ENCODE peak calls at places on chromosome 18, in six cellular contexts. B is GM12865; S is CD8-positive, alpha-beta T cell; V is uterus; H is colonic mucosa; Y is naive thymus-derived CD4-positive, alpha-beta T cell. N is an unnamed sample.

GRCh38 chr18:35697869-35698268 is 116.3 kb downstream of the GALNT1 start:
- DNase-seq in H (no peak), B (no peak), V (no peak), S (no peak), Y (no peak), N (no peak)

GRCh38 chr18:76471593-76471992 is 23.4 kb downstream of the ZNF516 start:
- DNase-seq in H (no peak), V (no peak), S (no peak), Y (no peak), B (no peak), N (no peak)

GRCh38 chr18:45667056-45667455 is 51.8 kb downstream of the SLC14A2 start:
- DNase-seq in V (no peak), B (peak), H (no peak), S (no peak), Y (no peak), N (no peak)

GRCh38 chr18:67072789-67073188 is 443.7 kb downstream of the DSEL start:
- DNase-seq in S (no peak), V (no peak), B (no peak), Y (no peak), H (no peak), N (no peak)

GRCh38 chr18:77068321-77068841 is 64.2 kb downstream of the MBP start:
- DNase-seq in Y (no peak), H (no peak), B (peak), V (peak), S (no peak), N (no peak)

GRCh38 chr18:51659781-51660180 is 462.3 kb upstream of the MEX3C start:
- DNase-seq in B (no peak), V (no peak), Y (no peak), S (no peak), H (no peak), N (no peak)

GRCh38 chr18:6776193-6776592 is 46.7 kb downstream of the ARHGAP28 start:
- DNase-seq in S (no peak), H (no peak), B (no peak), Y (no peak), V (no peak), N (peak)

GRCh38 chr18:7784171-7784570 is 217.1 kb downstream of the PTPRM start:
- DNase-seq in B (no peak), V (no peak), Y (no peak), H (no peak), S (no peak), N (no peak)

GRCh38 chr18:14026199-14026598 is 106.0 kb downstream of the ZNF519 start:
- DNase-seq in B (no peak), H (no peak), S (no peak), Y (no peak), V (no peak), N (no peak)

GRCh38 chr18:61569176-61569892 is 236.1 kb downstream of the CDH20 start:
- DNase-seq in V (no peak), H (no peak), S (no peak), Y (no peak), B (no peak), N (no peak)

GRCh38 chr18:29012364-29012763 is 835.4 kb upstream of the CDH2 start:
- DNase-seq in B (no peak), S (no peak), Y (no peak), V (no peak), H (no peak), N (no peak)

GRCh38 chr18:68763082-68763481 is 34.8 kb upstream of the CCDC102B start:
- DNase-seq in H (no peak), S (no peak), B (no peak), Y (no peak), V (no peak), N (no peak)

GRCh38 chr18:56696966-56697365 is 45.8 kb downstream of the WDR7 start:
- DNase-seq in B (no peak), V (no peak), Y (no peak), H (no peak), S (no peak), N (no peak)

GRCh38 chr18:47118986-47119385 is 31.3 kb downstream of the HDHD2 start:
- DNase-seq in V (no peak), Y (no peak), H (no peak), S (no peak), B (no peak), N (no peak)

GRCh38 chr18:54220406-54220805 is 4.1 kb downstream of the MBD2 start:
- DNase-seq in S (no peak), Y (no peak), H (no peak), V (no peak), B (no peak), N (no peak)

DNA sequence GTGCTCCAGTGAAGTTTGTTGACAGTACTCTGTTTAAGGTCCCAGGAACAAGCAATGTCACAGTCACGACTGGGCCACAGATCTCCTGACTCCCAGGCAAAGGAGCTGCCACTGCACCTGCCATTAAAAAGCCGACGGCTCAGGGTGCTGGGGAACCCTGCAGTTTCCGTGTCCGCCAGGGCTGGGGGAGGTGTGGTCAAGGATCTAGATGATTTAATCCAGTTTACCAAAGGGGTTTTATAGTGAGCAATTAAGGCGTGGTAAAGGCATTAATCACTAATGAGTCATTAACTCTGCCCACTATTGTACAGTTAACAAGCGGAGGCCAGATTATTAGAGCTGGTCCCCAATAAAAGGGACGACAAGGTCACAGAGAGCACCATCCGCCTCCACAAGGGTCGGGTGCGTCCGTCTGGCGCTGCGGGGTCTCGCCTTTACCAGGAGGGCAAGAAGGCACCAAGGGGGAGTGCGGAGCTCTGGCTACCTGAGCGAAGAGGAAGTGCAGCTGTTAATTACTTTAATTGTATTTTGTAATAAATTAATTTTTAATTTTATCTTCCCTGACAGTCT is 9.6 kb downstream of the RAX start:
- DNase-seq in Y (no peak), V (no peak), B (no peak), S (no peak), H (no peak), N (no peak)
- H3K4me3 ChIP-seq in Y (no peak), V (no peak), B (no peak), S (no peak), H (no peak), N (no peak)

DNA sequence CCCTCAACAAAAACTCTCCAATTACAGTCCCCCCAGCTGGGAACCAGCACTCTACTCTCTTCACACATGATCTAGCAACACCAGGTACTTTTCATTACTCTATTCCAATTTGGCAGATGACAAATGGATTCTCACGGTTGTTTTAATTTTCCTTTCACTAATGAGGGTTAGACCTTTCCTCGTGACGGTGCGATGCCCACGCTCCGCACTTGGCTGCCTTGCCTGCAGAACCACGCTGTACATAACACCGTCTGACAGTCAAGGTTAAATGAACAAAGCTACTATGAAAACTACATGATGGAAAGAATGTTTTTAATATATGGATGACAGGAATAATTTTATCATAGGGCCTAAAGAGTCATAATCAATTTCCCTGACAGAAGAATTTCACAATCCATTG is 141.5 kb downstream of the FBXO15 start:
- DNase-seq in H (no peak), S (no peak), B (no peak), V (no peak), Y (no peak), N (no peak)
- H3K4me3 ChIP-seq in H (no peak), S (no peak), B (no peak), V (no peak), Y (no peak), N (no peak)

GRCh38 chr18:23682045-23682444 is 7.2 kb upstream of the LAMA3 start:
- DNase-seq in V (no peak), Y (no peak), B (peak), H (no peak), S (no peak), N (no peak)

GRCh38 chr18:23683671-23684070 is 5.6 kb upstream of the LAMA3 start:
- DNase-seq in V (no peak), S (no peak), B (no peak), H (no peak), Y (no peak), N (no peak)

GRCh38 chr18:23682472-23682871 is 6.8 kb upstream of the LAMA3 start:
- DNase-seq in B (peak), H (no peak), Y (no peak), S (no peak), V (no peak), N (no peak)

GRCh38 chr18:23683155-23683554 is 6.1 kb upstream of the LAMA3 start:
- DNase-seq in V (no peak), Y (no peak), H (no peak), B (no peak), S (no peak), N (no peak)

GRCh38 chr18:23684515-23685197 is 4.6 kb upstream of the LAMA3 start:
- DNase-seq in H (no peak), V (peak), Y (no peak), S (no peak), B (no peak), N (no peak)
- H3K4me3 ChIP-seq in H (no peak), V (no peak), Y (no peak), S (no peak), B (no peak), N (no peak)

GRCh38 chr18:48158721-48159120 is 228.3 kb upstream of the SMAD2 start:
- DNase-seq in V (no peak), S (no peak), B (no peak), H (no peak), Y (no peak), N (no peak)

GRCh38 chr18:48159816-48160215 is 229.4 kb upstream of the SMAD2 start:
- DNase-seq in V (no peak), B (no peak), H (peak), S (no peak), Y (no peak), N (no peak)

GRCh38 chr18:48161201-48161910 is 230.9 kb upstream of the SMAD2 start:
- DNase-seq in S (peak), Y (peak), H (peak), B (peak), V (peak), N (peak)

GRCh38 chr18:48161911-48162698 is 231.6 kb upstream of the SMAD2 start:
- DNase-seq in B (no peak), H (peak), Y (no peak), V (no peak), S (peak), N (no peak)

DNA sequence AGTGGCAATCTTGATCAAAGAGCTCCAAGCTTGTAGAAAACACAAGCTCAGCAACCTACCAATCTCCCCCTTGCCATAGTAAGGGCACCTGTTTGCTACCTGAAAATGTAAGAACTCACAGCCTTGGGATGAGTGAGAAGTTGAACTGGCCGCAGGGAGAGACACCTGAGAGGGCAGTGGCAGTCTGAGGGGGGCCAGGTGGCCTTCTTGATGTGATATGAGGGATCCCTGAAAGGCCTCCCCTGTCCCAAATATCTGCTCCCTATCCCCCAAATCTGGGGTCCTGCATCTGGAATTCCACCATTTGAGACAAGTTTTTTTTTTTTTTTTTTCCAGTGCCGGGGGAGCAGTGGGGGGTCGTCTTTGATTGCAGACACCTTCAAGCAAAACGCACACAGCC is 230.2 kb upstream of the SMAD2 start:
- DNase-seq in V (no peak), B (no peak), Y (no peak), H (no peak), S (no peak), N (no peak)
- H3K4me3 ChIP-seq in V (peak), B (no peak), Y (no peak), H (no peak), S (no peak), N (peak)

GRCh38 chr18:42113529-42114191 is 158.6 kb downstream of the PIK3C3 start:
- DNase-seq in V (no peak), Y (no peak), B (no peak), H (no peak), S (no peak), N (no peak)

GRCh38 chr18:42112657-42113420 is 157.8 kb downstream of the PIK3C3 start:
- DNase-seq in S (no peak), H (no peak), Y (no peak), V (no peak), B (no peak), N (no peak)

DNA sequence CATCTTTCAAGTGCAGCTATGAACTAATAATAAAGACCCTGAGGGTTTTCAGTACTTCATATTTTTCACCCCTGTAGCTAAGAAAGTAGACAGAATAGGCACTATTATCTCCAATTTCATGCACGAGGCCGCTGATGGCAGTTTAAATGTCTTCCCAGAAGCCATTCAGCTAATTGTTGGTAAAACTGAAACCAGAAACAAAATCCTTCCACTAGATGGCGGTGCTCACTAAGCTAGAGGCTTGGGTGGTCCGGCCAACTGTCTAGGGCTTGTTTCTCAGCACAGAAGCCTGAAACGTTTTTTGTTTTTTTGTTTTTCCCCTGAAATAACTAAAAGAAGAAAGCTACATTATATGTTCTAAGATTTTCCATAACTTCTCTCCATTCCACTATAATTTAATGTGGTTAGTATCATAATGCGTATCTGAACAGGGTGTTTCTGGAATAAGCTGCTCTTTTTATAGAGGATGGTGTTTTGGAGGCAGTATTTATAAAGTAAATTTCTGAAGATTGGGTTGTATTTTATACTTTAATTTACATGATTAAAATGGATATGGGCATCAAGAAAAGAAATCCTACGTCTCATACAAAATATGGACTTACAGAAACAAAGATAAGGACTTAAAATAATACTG is 159.4 kb downstream of the PIK3C3 start:
- DNase-seq in B (peak), Y (peak), S (peak), H (peak), V (peak), N (peak)
- H3K4me3 ChIP-seq in B (no peak), Y (no peak), S (no peak), H (no peak), V (no peak), N (no peak)

GRCh38 chr18:501406-501714 is 859 bp upstream of the COLEC12 start:
- DNase-seq in H (no peak), B (no peak), S (no peak), V (no peak), Y (no peak), N (no peak)
- H3K4me3 ChIP-seq in H (no peak), B (no peak), S (no peak), V (no peak), Y (no peak), N (no peak)

N was measured in HFF-Myc.